ENCODE peak calls at places on chromosomes 13 and 19, in ten cellular contexts. One of them, this sample, is unnamed. For H3K27me3, the result is how much of the 10 kb centered on the place peaks cover.

GRCh38 chr13:110819203-110820014 is 95.5 kb downstream of the ANKRD10 start:
- DNase-seq in heart left ventricle: peak
- DNase-seq in tibial nerve: peak
- DNase-seq in uterus: peak
- DNase-seq in lower lobe of right lung: peak
- DNase-seq in naive thymus-derived CD4-positive, alpha-beta T cell: peak
- DNase-seq in dorsolateral prefrontal cortex: peak
- DNase-seq in MM.1S: peak
- DNase-seq in mesenchymal stem cell: peak
- DNase-seq in thoracic aorta: peak
- DNase-seq in this sample: peak

GRCh38 chr19:30406220-30406944 is 34.2 kb downstream of the ZNF536 start:
- DNase-seq in heart left ventricle: no peak
- DNase-seq in tibial nerve: no peak
- DNase-seq in uterus: no peak
- DNase-seq in lower lobe of right lung: no peak
- DNase-seq in naive thymus-derived CD4-positive, alpha-beta T cell: no peak
- DNase-seq in dorsolateral prefrontal cortex: no peak
- DNase-seq in MM.1S: no peak
- DNase-seq in mesenchymal stem cell: no peak
- DNase-seq in thoracic aorta: no peak
- DNase-seq in this sample: no peak

GRCh38 chr19:49017041-49017665 is at the start of gene LHB:
- DNase-seq in heart left ventricle: no peak
- DNase-seq in tibial nerve: no peak
- DNase-seq in uterus: no peak
- DNase-seq in lower lobe of right lung: no peak
- DNase-seq in naive thymus-derived CD4-positive, alpha-beta T cell: no peak
- DNase-seq in dorsolateral prefrontal cortex: no peak
- DNase-seq in MM.1S: no peak
- DNase-seq in mesenchymal stem cell: no peak
- DNase-seq in thoracic aorta: no peak
- DNase-seq in this sample: no peak

GRCh38 chr13:109389456-109389855 is 396.9 kb downstream of the IRS2 start:
- DNase-seq in heart left ventricle: no peak
- DNase-seq in tibial nerve: no peak
- DNase-seq in uterus: no peak
- DNase-seq in lower lobe of right lung: no peak
- DNase-seq in naive thymus-derived CD4-positive, alpha-beta T cell: no peak
- DNase-seq in dorsolateral prefrontal cortex: no peak
- DNase-seq in MM.1S: no peak
- DNase-seq in mesenchymal stem cell: no peak
- DNase-seq in thoracic aorta: no peak
- DNase-seq in this sample: no peak

GRCh38 chr13:36282818-36283432 is 14.7 kb downstream of the CCDC169 start:
- DNase-seq in heart left ventricle: no peak
- DNase-seq in tibial nerve: no peak
- DNase-seq in uterus: no peak
- DNase-seq in lower lobe of right lung: no peak
- DNase-seq in naive thymus-derived CD4-positive, alpha-beta T cell: no peak
- DNase-seq in dorsolateral prefrontal cortex: no peak
- DNase-seq in MM.1S: peak
- DNase-seq in mesenchymal stem cell: peak
- DNase-seq in thoracic aorta: no peak
- DNase-seq in this sample: no peak

GRCh38 chr13:52845334-52845761 is 3.1 kb downstream of the PCDH8 start:
- DNase-seq in heart left ventricle: no peak
- DNase-seq in tibial nerve: no peak
- DNase-seq in uterus: no peak
- DNase-seq in lower lobe of right lung: no peak
- DNase-seq in naive thymus-derived CD4-positive, alpha-beta T cell: no peak
- DNase-seq in dorsolateral prefrontal cortex: no peak
- DNase-seq in MM.1S: no peak
- DNase-seq in mesenchymal stem cell: no peak
- DNase-seq in thoracic aorta: no peak
- DNase-seq in this sample: no peak

GRCh38 chr19:11012507-11012906 is 51.7 kb downstream of the SMARCA4 start:
- DNase-seq in heart left ventricle: no peak
- DNase-seq in tibial nerve: no peak
- DNase-seq in uterus: no peak
- DNase-seq in lower lobe of right lung: no peak
- DNase-seq in naive thymus-derived CD4-positive, alpha-beta T cell: no peak
- DNase-seq in dorsolateral prefrontal cortex: no peak
- DNase-seq in MM.1S: no peak
- DNase-seq in mesenchymal stem cell: no peak
- DNase-seq in thoracic aorta: no peak
- DNase-seq in this sample: no peak

GRCh38 chr13:50116430-50116973 is 101.3 kb downstream of the KCNRG start:
- DNase-seq in heart left ventricle: no peak
- DNase-seq in tibial nerve: no peak
- DNase-seq in uterus: no peak
- DNase-seq in lower lobe of right lung: no peak
- DNase-seq in naive thymus-derived CD4-positive, alpha-beta T cell: no peak
- DNase-seq in dorsolateral prefrontal cortex: no peak
- DNase-seq in MM.1S: no peak
- DNase-seq in mesenchymal stem cell: no peak
- DNase-seq in thoracic aorta: no peak
- DNase-seq in this sample: no peak

GRCh38 chr19:50215820-50216219 is 12.4 kb downstream of the MYH14 start:
- DNase-seq in heart left ventricle: no peak
- DNase-seq in tibial nerve: no peak
- DNase-seq in uterus: no peak
- DNase-seq in lower lobe of right lung: no peak
- DNase-seq in naive thymus-derived CD4-positive, alpha-beta T cell: no peak
- DNase-seq in dorsolateral prefrontal cortex: no peak
- DNase-seq in MM.1S: no peak
- DNase-seq in mesenchymal stem cell: no peak
- DNase-seq in thoracic aorta: no peak
- DNase-seq in this sample: no peak

GRCh38 chr13:99035715-99036114 is 57.9 kb upstream of the DOCK9 start:
- DNase-seq in heart left ventricle: no peak
- DNase-seq in tibial nerve: no peak
- DNase-seq in uterus: no peak
- DNase-seq in lower lobe of right lung: no peak
- DNase-seq in naive thymus-derived CD4-positive, alpha-beta T cell: no peak
- DNase-seq in dorsolateral prefrontal cortex: no peak
- DNase-seq in MM.1S: no peak
- DNase-seq in mesenchymal stem cell: no peak
- DNase-seq in thoracic aorta: no peak
- DNase-seq in this sample: no peak

GRCh38 chr19:10333758-10334339 is 520 bp upstream of the RAVER1 start:
- DNase-seq in heart left ventricle: no peak
- DNase-seq in tibial nerve: no peak
- DNase-seq in uterus: no peak
- DNase-seq in lower lobe of right lung: no peak
- DNase-seq in naive thymus-derived CD4-positive, alpha-beta T cell: no peak
- DNase-seq in dorsolateral prefrontal cortex: no peak
- DNase-seq in MM.1S: no peak
- DNase-seq in mesenchymal stem cell: no peak
- DNase-seq in thoracic aorta: no peak
- DNase-seq in this sample: no peak

GRCh38 chr19:1089891-1090290 is 5.3 kb downstream of the POLR2E start:
- DNase-seq in heart left ventricle: no peak
- DNase-seq in tibial nerve: no peak
- DNase-seq in uterus: no peak
- DNase-seq in lower lobe of right lung: no peak
- DNase-seq in naive thymus-derived CD4-positive, alpha-beta T cell: no peak
- DNase-seq in dorsolateral prefrontal cortex: no peak
- DNase-seq in MM.1S: no peak
- DNase-seq in mesenchymal stem cell: no peak
- DNase-seq in thoracic aorta: no peak
- DNase-seq in this sample: no peak
- H3K4me3 ChIP-seq in heart left ventricle: no peak
- H3K4me3 ChIP-seq in tibial nerve: no peak
- H3K4me3 ChIP-seq in uterus: no peak
- H3K4me3 ChIP-seq in lower lobe of right lung: no peak
- H3K4me3 ChIP-seq in naive thymus-derived CD4-positive, alpha-beta T cell: no peak
- H3K4me3 ChIP-seq in dorsolateral prefrontal cortex: no peak
- H3K4me3 ChIP-seq in MM.1S: no peak
- H3K4me3 ChIP-seq in mesenchymal stem cell: no peak
- H3K4me3 ChIP-seq in thoracic aorta: no peak
- H3K4me3 ChIP-seq in this sample: no peak

DNA sequence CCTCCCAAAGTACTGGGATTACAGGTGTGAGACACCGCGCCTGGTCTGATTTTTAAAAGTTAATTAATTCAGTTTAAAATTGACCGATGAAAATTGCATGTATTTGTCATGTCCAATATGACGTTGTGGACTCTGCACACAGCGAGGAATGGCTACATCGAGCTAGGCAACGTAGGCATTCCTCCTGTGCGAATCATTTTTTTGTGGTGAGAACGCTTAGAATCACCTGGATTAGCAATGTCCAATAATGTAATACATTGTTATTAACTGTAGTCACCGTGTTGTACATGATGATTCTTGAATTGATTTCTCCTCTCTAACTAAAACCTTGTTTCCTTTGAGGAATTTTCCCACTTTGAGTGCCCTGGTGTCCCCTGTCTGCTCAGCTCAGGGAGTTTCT is 3.4 kb downstream of the LAIR2 start:
- DNase-seq in heart left ventricle: no peak
- DNase-seq in tibial nerve: no peak
- DNase-seq in uterus: no peak
- DNase-seq in lower lobe of right lung: no peak
- DNase-seq in naive thymus-derived CD4-positive, alpha-beta T cell: no peak
- DNase-seq in dorsolateral prefrontal cortex: no peak
- DNase-seq in MM.1S: no peak
- DNase-seq in mesenchymal stem cell: no peak
- DNase-seq in thoracic aorta: no peak
- DNase-seq in this sample: no peak
- H3K27me3 ChIP-seq in heart left ventricle: under half
- H3K27me3 ChIP-seq in tibial nerve: under half
- H3K27me3 ChIP-seq in uterus: under half
- H3K27me3 ChIP-seq in lower lobe of right lung: under half
- H3K27me3 ChIP-seq in naive thymus-derived CD4-positive, alpha-beta T cell: under half
- H3K27me3 ChIP-seq in dorsolateral prefrontal cortex: under half
- H3K27me3 ChIP-seq in MM.1S: half or more
- H3K27me3 ChIP-seq in mesenchymal stem cell: under half
- H3K27me3 ChIP-seq in thoracic aorta: under half
- H3K27me3 ChIP-seq in this sample: under half

GRCh38 chr19:56091751-56092546 is 29.1 kb downstream of the ZNF787 start:
- DNase-seq in heart left ventricle: no peak
- DNase-seq in tibial nerve: no peak
- DNase-seq in uterus: no peak
- DNase-seq in lower lobe of right lung: no peak
- DNase-seq in naive thymus-derived CD4-positive, alpha-beta T cell: no peak
- DNase-seq in dorsolateral prefrontal cortex: no peak
- DNase-seq in MM.1S: peak
- DNase-seq in mesenchymal stem cell: no peak
- DNase-seq in thoracic aorta: no peak
- DNase-seq in this sample: peak
- H3K4me3 ChIP-seq in heart left ventricle: peak
- H3K4me3 ChIP-seq in tibial nerve: no peak
- H3K4me3 ChIP-seq in uterus: no peak
- H3K4me3 ChIP-seq in lower lobe of right lung: no peak
- H3K4me3 ChIP-seq in naive thymus-derived CD4-positive, alpha-beta T cell: no peak
- H3K4me3 ChIP-seq in dorsolateral prefrontal cortex: peak
- H3K4me3 ChIP-seq in MM.1S: no peak
- H3K4me3 ChIP-seq in mesenchymal stem cell: no peak
- H3K4me3 ChIP-seq in thoracic aorta: no peak
- H3K4me3 ChIP-seq in this sample: peak

GRCh38 chr19:5492813-5493409 is 37.7 kb downstream of the ZNRF4 start:
- DNase-seq in heart left ventricle: no peak
- DNase-seq in tibial nerve: no peak
- DNase-seq in uterus: no peak
- DNase-seq in lower lobe of right lung: no peak
- DNase-seq in naive thymus-derived CD4-positive, alpha-beta T cell: no peak
- DNase-seq in dorsolateral prefrontal cortex: no peak
- DNase-seq in MM.1S: no peak
- DNase-seq in mesenchymal stem cell: no peak
- DNase-seq in thoracic aorta: no peak
- DNase-seq in this sample: no peak

GRCh38 chr19:5489511-5489910 is 34.3 kb downstream of the ZNRF4 start:
- DNase-seq in heart left ventricle: no peak
- DNase-seq in tibial nerve: no peak
- DNase-seq in uterus: no peak
- DNase-seq in lower lobe of right lung: no peak
- DNase-seq in naive thymus-derived CD4-positive, alpha-beta T cell: no peak
- DNase-seq in dorsolateral prefrontal cortex: no peak
- DNase-seq in MM.1S: no peak
- DNase-seq in mesenchymal stem cell: no peak
- DNase-seq in thoracic aorta: no peak
- DNase-seq in this sample: no peak

GRCh38 chr19:5494780-5495179 is 39.6 kb downstream of the ZNRF4 start:
- DNase-seq in heart left ventricle: no peak
- DNase-seq in tibial nerve: no peak
- DNase-seq in uterus: no peak
- DNase-seq in lower lobe of right lung: no peak
- DNase-seq in naive thymus-derived CD4-positive, alpha-beta T cell: no peak
- DNase-seq in dorsolateral prefrontal cortex: no peak
- DNase-seq in MM.1S: no peak
- DNase-seq in mesenchymal stem cell: no peak
- DNase-seq in thoracic aorta: no peak
- DNase-seq in this sample: no peak

GRCh38 chr19:5491565-5491964 is 36.3 kb downstream of the ZNRF4 start:
- DNase-seq in heart left ventricle: no peak
- DNase-seq in tibial nerve: no peak
- DNase-seq in uterus: no peak
- DNase-seq in lower lobe of right lung: no peak
- DNase-seq in naive thymus-derived CD4-positive, alpha-beta T cell: no peak
- DNase-seq in dorsolateral prefrontal cortex: no peak
- DNase-seq in MM.1S: no peak
- DNase-seq in mesenchymal stem cell: no peak
- DNase-seq in thoracic aorta: no peak
- DNase-seq in this sample: no peak

DNA sequence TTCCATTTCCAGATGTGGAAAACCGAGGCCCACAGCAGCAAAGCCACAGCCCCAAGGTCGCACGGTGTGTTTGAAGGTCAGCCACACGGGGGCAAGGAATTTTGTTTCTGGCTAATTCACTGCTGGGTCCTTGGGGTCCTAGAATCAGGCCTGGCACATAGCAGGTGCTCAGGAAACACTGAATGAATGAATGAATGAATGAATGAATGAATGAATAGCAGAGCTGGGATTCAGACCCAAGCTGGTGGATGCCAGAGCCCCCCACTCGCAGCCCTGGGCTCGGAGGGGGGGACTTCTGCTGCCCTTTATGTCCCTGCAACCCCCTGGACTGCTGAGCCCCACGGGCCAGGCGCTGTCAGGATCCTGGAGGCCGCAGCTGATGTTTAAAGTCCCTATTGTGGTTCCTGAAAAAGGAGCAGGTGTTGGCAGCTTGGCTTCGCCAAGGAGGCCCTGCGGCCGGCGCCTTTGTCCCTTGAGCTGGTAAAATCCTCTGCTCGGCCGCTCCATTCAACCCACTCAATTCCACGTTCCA is 37.1 kb downstream of the ZNRF4 start:
- DNase-seq in heart left ventricle: no peak
- DNase-seq in tibial nerve: no peak
- DNase-seq in uterus: no peak
- DNase-seq in lower lobe of right lung: no peak
- DNase-seq in naive thymus-derived CD4-positive, alpha-beta T cell: no peak
- DNase-seq in dorsolateral prefrontal cortex: no peak
- DNase-seq in MM.1S: no peak
- DNase-seq in mesenchymal stem cell: no peak
- DNase-seq in thoracic aorta: no peak
- DNase-seq in this sample: no peak
- H3K27me3 ChIP-seq in heart left ventricle: under half
- H3K27me3 ChIP-seq in tibial nerve: under half
- H3K27me3 ChIP-seq in uterus: under half
- H3K27me3 ChIP-seq in lower lobe of right lung: half or more
- H3K27me3 ChIP-seq in naive thymus-derived CD4-positive, alpha-beta T cell: under half
- H3K27me3 ChIP-seq in dorsolateral prefrontal cortex: under half
- H3K27me3 ChIP-seq in MM.1S: half or more
- H3K27me3 ChIP-seq in mesenchymal stem cell: under half
- H3K27me3 ChIP-seq in thoracic aorta: under half
- H3K27me3 ChIP-seq in this sample: half or more

This sample was measured in left lung.